ENCODE peak calls at places on chromosomes 6 and 20, in seven cellular contexts. E is uterus, N is adrenal gland, Q is GM10248, J is heart right ventricle, K is fibroblast of pulmonary artery, P is WTC11. F is an unnamed sample.

GRCh38 chr6:44667668-44668390 is 280.3 kb downstream of the CDC5L start:
- DNase-seq in E (no peak), N (peak), Q (no peak), J (no peak), K (peak), P (peak), F (peak)

GRCh38 chr6:166333172-166333995 is 9.0 kb downstream of the SFT2D1 start:
- DNase-seq in E (no peak), N (no peak), Q (peak), J (no peak), K (no peak), P (no peak), F (no peak)

GRCh38 chr20:43265449-43265848 is 75.7 kb upstream of the PTPRT start:
- DNase-seq in E (no peak), N (no peak), Q (no peak), J (no peak), K (no peak), P (no peak), F (no peak)

GRCh38 chr6:72746276-72746675 is 124.4 kb downstream of the KCNQ5 start:
- DNase-seq in E (no peak), N (no peak), Q (no peak), J (no peak), K (peak), P (no peak), F (no peak)

GRCh38 chr6:163419413-163420314 is 5.1 kb downstream of the QKI start:
- DNase-seq in E (no peak), N (peak), Q (no peak), J (no peak), K (peak), P (no peak), F (no peak)

GRCh38 chr6:158160932-158161539 is 7.0 kb downstream of the SERAC1 start:
- DNase-seq in E (no peak), N (peak), Q (no peak), J (no peak), K (peak), P (no peak), F (no peak)

GRCh38 chr6:90466191-90466940 is 120.5 kb downstream of the MAP3K7 start:
- DNase-seq in E (no peak), N (no peak), Q (no peak), J (no peak), K (no peak), P (no peak), F (no peak)

GRCh38 chr6:6982663-6983062 is 125.1 kb upstream of the RREB1 start:
- DNase-seq in E (no peak), N (no peak), Q (no peak), J (no peak), K (no peak), P (no peak), F (no peak)

GRCh38 chr6:26550250-26550993 is 12.3 kb downstream of the HMGN4 start:
- DNase-seq in E (peak), N (peak), Q (peak), J (peak), K (peak), P (peak), F (peak)

GRCh38 chr6:157571269-157571668 is 190.3 kb downstream of the ZDHHC14 start:
- DNase-seq in E (no peak), N (no peak), Q (peak), J (no peak), K (no peak), P (no peak), F (no peak)

GRCh38 chr6:43578748-43579147 is 2.8 kb downstream of the POLH start:
- DNase-seq in E (no peak), N (no peak), Q (no peak), J (no peak), K (no peak), P (no peak), F (no peak)

GRCh38 chr6:131914234-131914633 is 36.9 kb downstream of the CCN2 start:
- DNase-seq in E (no peak), N (no peak), Q (no peak), J (no peak), K (no peak), P (no peak), F (no peak)

GRCh38 chr6:45955597-45955996 is 60.1 kb downstream of the CLIC5 start:
- DNase-seq in E (no peak), N (no peak), Q (no peak), J (no peak), K (no peak), P (no peak), F (no peak)

GRCh38 chr20:33787253-33787891 is 23.8 kb upstream of the CHMP4B start:
- DNase-seq in E (no peak), N (no peak), Q (no peak), J (no peak), K (no peak), P (no peak), F (no peak)

GRCh38 chr6:8215631-8216030 is 113.3 kb upstream of the EEF1E1 start:
- DNase-seq in E (no peak), N (no peak), Q (no peak), J (no peak), K (peak), P (no peak), F (no peak)

GRCh38 chr6:52389626-52390360 is 27.8 kb downstream of the PAQR8 start:
- DNase-seq in E (no peak), N (peak), Q (peak), J (peak), K (peak), P (no peak), F (no peak)

GRCh38 chr6:21098744-21099143 is 494.8 kb upstream of the SOX4 start:
- DNase-seq in E (no peak), N (no peak), Q (no peak), J (no peak), K (no peak), P (no peak), F (no peak)

GRCh38 chr6:41074692-41075436 is 2.1 kb downstream of the NFYA start:
- DNase-seq in E (peak), N (no peak), Q (no peak), J (no peak), K (no peak), P (no peak), F (no peak)

GRCh38 chr6:144736763-144737162 is 451.6 kb downstream of the UTRN start:
- DNase-seq in E (no peak), N (no peak), Q (no peak), J (no peak), K (no peak), P (no peak), F (no peak)

GRCh38 chr6:4510317-4510716 is 265.9 kb upstream of the CDYL start:
- DNase-seq in E (no peak), N (no peak), Q (no peak), J (no peak), K (no peak), P (no peak), F (no peak)

GRCh38 chr20:62051166-62051900 is 14.3 kb downstream of the TAF4 start:
- DNase-seq in E (no peak), N (no peak), Q (no peak), J (no peak), K (no peak), P (peak), F (no peak)

GRCh38 chr6:29943053-29943966 is 978 bp downstream of the HLA-A start:
- DNase-seq in E (no peak), N (no peak), Q (no peak), J (peak), K (no peak), P (no peak), F (no peak)

GRCh38 chr6:113695506-113695905 is 161.6 kb upstream of the MARCKS start:
- DNase-seq in E (no peak), N (no peak), Q (no peak), J (no peak), K (peak), P (no peak), F (no peak)

GRCh38 chr20:19252670-19253120 is 40.3 kb downstream of the SLC24A3 start:
- DNase-seq in E (peak), N (peak), Q (no peak), J (no peak), K (peak), P (no peak), F (no peak)

GRCh38 chr6:114887037-114887436 is 544.2 kb upstream of the HS3ST5 start:
- DNase-seq in E (no peak), N (no peak), Q (no peak), J (no peak), K (no peak), P (no peak), F (no peak)

GRCh38 chr6:145688493-145688905 is 46.8 kb downstream of the EPM2A start:
- DNase-seq in E (no peak), N (no peak), Q (no peak), J (no peak), K (peak), P (no peak), F (no peak)

GRCh38 chr6:71619836-71620235 is 266.5 kb upstream of the RIMS1 start:
- DNase-seq in E (no peak), N (no peak), Q (no peak), J (no peak), K (no peak), P (no peak), F (no peak)

GRCh38 chr20:64146301-64146935 is 17.8 kb upstream of the MYT1 start:
- DNase-seq in E (no peak), N (no peak), Q (no peak), J (no peak), K (no peak), P (peak), F (no peak)

GRCh38 chr20:64146936-64147451 is 17.3 kb upstream of the MYT1 start:
- DNase-seq in E (no peak), N (no peak), Q (no peak), J (no peak), K (no peak), P (peak), F (no peak)

GRCh38 chr20:64143018-64143801 is 21.0 kb upstream of the MYT1 start:
- DNase-seq in E (no peak), N (no peak), Q (no peak), J (no peak), K (no peak), P (peak), F (no peak)

GRCh38 chr20:64144144-64144912 is 19.9 kb upstream of the MYT1 start:
- DNase-seq in E (no peak), N (no peak), Q (no peak), J (no peak), K (no peak), P (no peak), F (no peak)

GRCh38 chr20:64145458-64146300 is 18.6 kb upstream of the MYT1 start:
- DNase-seq in E (no peak), N (no peak), Q (no peak), J (no peak), K (no peak), P (peak), F (no peak)
- TF ChIP-seq CTCF in E (no peak), N (no peak), Q (peak), J (no peak), K (peak), P (peak), F (peak)

DNA sequence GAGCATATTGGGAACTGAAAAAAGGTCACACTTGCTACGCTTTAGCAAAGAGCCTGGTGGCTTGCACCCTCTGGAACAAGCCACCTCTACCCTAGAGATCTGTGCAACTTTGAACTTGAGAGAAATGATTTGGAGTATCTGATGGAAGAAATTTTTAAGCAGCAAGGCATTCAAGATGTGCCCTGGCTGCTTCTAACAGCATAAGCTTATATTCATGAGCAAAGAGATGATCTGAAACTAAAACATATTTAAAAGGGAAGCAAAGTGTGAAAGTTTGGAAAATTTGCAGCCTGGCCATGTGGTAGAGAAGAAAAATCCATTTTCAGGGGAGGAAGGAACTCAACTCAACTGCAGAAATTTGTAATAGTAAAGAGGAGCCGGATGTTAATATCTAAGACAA is 71.1 kb downstream of the NINL start:
- DNase-seq in E (no peak), N (no peak), Q (no peak), J (no peak), K (no peak), P (no peak), F (no peak)
- TF ChIP-seq CTCF in E (no peak), N (no peak), Q (no peak), J (no peak), K (no peak), P (no peak), F (no peak)

DNA sequence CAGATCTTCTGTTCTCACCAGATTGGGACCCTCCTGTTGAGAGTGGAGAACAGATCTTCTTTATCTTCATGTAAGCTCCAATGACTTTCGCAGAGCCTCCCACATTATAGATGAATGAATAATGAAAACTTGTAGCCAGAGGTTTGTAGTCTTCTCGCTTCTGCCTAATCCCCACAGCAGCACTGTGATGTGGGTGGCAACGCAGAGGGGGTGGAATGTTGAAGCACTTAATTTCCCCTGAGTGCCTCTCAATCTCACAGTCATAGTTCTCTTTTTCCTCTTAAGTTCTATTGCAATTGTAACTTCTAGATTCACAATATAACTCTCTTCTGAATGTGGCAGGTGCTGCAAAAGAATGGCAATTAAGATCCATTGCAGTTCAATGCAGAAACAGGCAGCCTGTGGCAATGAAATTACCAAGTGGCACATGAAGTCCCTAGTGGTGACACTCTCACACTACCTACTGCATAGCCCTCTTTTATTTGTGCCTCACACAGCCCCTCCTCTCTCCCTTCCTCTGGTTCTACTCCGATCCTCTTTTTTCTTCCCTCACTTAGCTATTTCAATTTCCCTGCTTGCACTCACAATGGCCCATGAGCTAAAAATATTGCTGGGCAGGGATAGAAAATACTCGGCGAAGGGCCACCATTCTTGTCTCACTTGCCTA is 281.9 kb downstream of the UBE3D start:
- DNase-seq in E (no peak), N (no peak), Q (no peak), J (no peak), K (no peak), P (no peak), F (no peak)
- TF ChIP-seq CTCF in E (no peak), N (no peak), Q (no peak), J (peak), K (no peak), P (peak), F (peak)

GRCh38 chr6:49923826-49924225 is 40.1 kb downstream of the DEFB114 start:
- DNase-seq in E (no peak), N (no peak), Q (no peak), J (no peak), K (no peak), P (peak), F (no peak)
- TF ChIP-seq CTCF in E (no peak), N (no peak), Q (no peak), J (no peak), K (no peak), P (no peak), F (no peak)

GRCh38 chr20:25534845-25535244 is 50.5 kb downstream of the NINL start:
- DNase-seq in E (no peak), N (no peak), Q (no peak), J (no peak), K (no peak), P (no peak), F (no peak)

GRCh38 chr20:25533920-25534700 is 51.2 kb downstream of the NINL start:
- DNase-seq in E (no peak), N (no peak), Q (no peak), J (no peak), K (no peak), P (no peak), F (no peak)

GRCh38 chr20:25532971-25533391 is 52.4 kb downstream of the NINL start:
- DNase-seq in E (no peak), N (no peak), Q (no peak), J (no peak), K (peak), P (no peak), F (no peak)

GRCh38 chr20:25529295-25529951 is 55.9 kb downstream of the NINL start:
- DNase-seq in E (no peak), N (no peak), Q (no peak), J (no peak), K (no peak), P (no peak), F (no peak)

DNA sequence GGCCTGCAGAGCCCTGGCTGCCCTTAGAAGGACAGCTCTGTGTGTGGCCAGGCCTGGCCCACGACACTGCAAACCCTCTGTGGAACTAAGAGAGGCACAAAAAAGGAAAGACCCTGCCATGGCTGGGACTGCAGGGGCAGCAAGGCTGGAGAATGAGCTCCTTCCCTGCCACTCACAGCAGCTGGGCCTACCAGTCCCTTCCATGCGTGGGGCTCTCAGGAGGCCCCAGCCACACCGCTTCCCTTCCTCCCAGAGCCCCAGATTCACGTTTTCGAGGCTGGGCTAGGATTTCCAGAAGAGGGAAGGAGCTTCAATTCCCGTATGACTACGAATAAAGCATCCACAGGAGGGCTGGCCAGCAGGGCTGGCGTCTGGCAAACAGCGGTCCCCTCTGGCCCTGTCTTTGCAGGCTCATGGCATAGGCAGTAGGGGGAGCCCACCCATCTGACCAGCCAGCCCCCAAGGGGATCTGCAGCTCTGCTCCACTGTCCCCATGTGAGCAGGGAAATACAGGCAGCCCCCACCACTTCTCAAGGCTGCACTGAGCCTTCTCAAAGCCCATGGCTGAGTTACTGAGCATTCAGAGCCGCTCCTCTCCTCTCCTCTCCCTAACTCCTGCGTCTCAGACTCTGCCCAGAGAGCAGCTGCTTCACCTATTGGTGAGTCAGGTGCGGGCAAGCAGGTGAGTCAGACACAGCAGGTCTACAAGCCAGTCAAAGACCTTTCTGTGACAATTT is 53.1 kb downstream of the NINL start:
- DNase-seq in E (no peak), N (no peak), Q (no peak), J (no peak), K (no peak), P (peak), F (peak)
- TF ChIP-seq CTCF in E (no peak), N (no peak), Q (no peak), J (peak), K (no peak), P (no peak), F (no peak)

GRCh38 chr6:128007658-128008057 is 106.8 kb upstream of the THEMIS start:
- DNase-seq in E (no peak), N (no peak), Q (no peak), J (no peak), K (no peak), P (no peak), F (no peak)
- TF ChIP-seq CTCF in E (no peak), N (no peak), Q (no peak), J (no peak), K (no peak), P (no peak), F (no peak)

DNA sequence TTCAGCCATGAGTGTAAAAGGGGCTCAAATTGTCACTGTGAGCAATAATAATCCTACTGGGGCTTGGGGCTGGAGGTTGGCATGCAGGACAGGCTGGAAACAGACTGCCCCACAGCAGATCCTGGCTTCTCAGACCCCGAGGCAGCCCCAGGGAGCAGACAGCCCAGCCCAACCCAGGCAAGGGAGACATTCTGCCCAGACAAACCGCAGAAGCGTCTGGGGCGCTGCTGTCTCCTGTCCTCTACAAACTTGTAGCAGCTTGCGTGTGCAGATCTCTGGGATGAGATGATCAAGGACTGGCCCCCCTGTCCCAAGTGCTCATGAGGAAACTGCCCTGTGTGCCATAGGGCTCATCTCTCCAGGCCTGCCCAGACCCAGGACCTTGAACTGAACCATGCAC is 84.6 kb downstream of the MAFB start:
- DNase-seq in E (no peak), N (no peak), Q (no peak), J (no peak), K (no peak), P (no peak), F (no peak)
- TF ChIP-seq CTCF in E (no peak), N (no peak), Q (no peak), J (no peak), K (no peak), P (no peak), F (no peak)

F was measured in neural crest cell.